ENCODE peak calls at places on chromosomes 7 and 10, in five cellular contexts. J, C, G, U and V are unnamed samples.

GRCh38 chr10:34558093-34558492 is 257.0 kb downstream of the PARD3 start:
- DNase-seq in G (no peak), C (no peak), U (no peak), J (no peak), V (no peak)

GRCh38 chr10:76899490-76899889 is 738.1 kb downstream of the KCNMA1 start:
- DNase-seq in C (no peak), J (no peak), U (peak), G (no peak), V (peak)

GRCh38 chr10:104267721-104268690 is 978 bp upstream of the GSTO2 start:
- DNase-seq in G (no peak), U (no peak), J (no peak), C (peak), V (peak)

GRCh38 chr7:77570330-77571011 is 33.4 kb downstream of the PTPN12 start:
- DNase-seq in C (peak), G (no peak), U (peak), J (no peak), V (peak)

GRCh38 chr10:28331821-28332220 is 29.0 kb upstream of the MPP7 start:
- DNase-seq in C (peak), U (peak), G (no peak), J (no peak), V (peak)

GRCh38 chr10:43878386-43878785 is 229.7 kb upstream of the ZNF32 start:
- DNase-seq in U (no peak), G (no peak), J (no peak), C (no peak), V (no peak)

GRCh38 chr10:28879875-28880381 is 202.6 kb downstream of the BAMBI start:
- DNase-seq in J (no peak), G (no peak), C (no peak), U (no peak), V (no peak)

GRCh38 chr7:99618726-99619125 is 2.0 kb downstream of the ZSCAN25 start:
- DNase-seq in J (peak), G (peak), C (no peak), U (peak), V (peak)

GRCh38 chr7:47714669-47715607 is 133.0 kb upstream of the TNS3 start:
- DNase-seq in U (no peak), J (no peak), C (no peak), G (no peak), V (no peak)

GRCh38 chr10:17617031-17617911 is at the start of gene HACD1:
- DNase-seq in C (peak), G (peak), J (peak), U (no peak), V (peak)

GRCh38 chr10:5944389-5945202 is 32.7 kb downstream of the IL15RA start:
- DNase-seq in C (peak), U (peak), J (peak), G (peak), V (peak)
- H3K4me3 ChIP-seq in C (no peak), U (peak), J (no peak), G (no peak), V (peak)

DNA sequence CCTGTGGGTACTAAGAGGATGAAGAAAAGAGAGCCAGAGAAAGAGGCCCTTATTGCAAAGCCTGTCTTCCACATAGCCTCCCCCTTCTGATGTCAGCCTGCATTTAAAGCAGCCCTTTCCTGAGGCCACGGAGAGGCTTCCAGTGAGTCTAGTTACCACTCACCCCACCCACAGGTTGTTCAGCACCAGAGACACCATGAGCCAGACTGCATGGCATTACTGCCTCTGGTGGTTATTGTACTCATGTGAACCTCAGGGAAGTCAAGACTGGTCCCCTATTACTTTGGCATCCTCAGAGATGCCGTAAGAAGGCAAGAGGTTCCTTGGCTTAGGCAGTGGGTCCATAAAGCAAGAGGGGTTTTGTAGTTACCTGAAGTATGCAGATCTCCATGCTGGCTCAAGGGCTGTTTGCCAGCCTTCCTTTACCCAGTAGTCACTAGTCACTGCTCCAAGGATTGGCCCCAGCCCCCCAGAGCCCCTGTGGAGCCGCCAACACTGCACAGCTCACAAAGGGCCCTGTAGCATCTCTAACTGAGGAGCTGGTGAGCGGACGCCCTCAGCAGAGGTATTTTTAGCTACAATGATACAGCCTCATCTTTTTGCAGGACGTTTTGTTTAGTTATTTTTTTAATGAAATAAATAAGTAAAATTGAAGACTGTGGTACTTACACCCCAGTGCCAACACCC is 20.7 kb downstream of the LRRC4 start:
- DNase-seq in G (no peak), U (no peak), J (no peak), C (no peak), V (no peak)
- TF ChIP-seq CTCF in G (no peak), U (peak), J (no peak), C (peak), V (peak)

GRCh38 chr7:1571261-1571650 is 1.4 kb upstream of the PSMG3 start:
- DNase-seq in J (peak), U (no peak), C (peak), G (no peak), V (peak)
- H3K4me3 ChIP-seq in J (peak), U (peak), C (peak), G (peak), V (peak)

DNA sequence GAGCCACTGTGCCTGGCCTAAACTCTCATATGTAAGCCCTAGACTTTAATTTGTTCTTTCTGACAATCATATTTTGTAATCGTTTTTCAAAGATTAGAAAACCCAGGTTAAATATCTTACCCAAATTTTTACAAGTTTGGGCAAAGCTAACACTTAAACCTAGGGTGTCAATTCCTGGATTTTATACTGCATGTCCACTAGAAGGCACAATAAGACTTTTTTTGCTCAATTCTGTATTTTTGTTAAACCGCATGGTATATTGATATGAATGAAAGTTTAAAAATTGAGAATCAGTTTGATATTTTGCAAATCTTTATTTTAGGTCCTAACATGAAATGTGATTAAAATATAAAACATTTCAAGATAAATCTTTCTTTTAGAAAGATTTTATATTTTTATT is 29.3 kb downstream of the DYNC2I1 start:
- DNase-seq in C (peak), U (no peak), J (no peak), G (peak), V (peak)
- TF ChIP-seq CTCF in C (peak), U (peak), J (peak), G (peak), V (peak)

DNA sequence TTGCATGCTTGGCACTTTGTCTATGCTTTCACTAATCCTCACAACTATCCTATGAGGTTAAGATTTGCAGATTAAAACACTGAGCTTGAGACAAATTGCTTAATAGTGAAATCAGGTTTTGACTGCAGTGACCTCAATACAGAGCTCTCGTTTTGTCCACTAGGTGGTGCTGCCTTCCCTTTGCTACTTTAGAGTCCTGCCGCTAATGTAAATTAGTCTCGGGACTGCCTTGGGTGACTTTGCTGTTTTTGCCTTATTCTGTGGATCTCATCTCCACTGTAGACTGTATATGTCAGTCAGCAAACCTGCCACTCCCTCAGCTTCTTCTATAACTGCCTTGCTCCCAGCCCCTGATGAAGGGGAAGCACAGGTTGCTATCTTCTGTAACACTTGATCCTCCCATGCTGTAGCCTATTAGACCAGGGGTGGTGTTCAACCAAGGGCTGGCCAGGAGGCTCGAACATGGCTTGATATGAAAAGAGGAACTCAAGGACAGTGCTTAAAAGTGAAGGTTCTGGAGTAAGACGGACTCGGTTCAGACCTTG is 26.0 kb downstream of the ASB4 start:
- DNase-seq in J (peak), G (peak), C (peak), U (peak), V (peak)
- H3K4me3 ChIP-seq in J (no peak), G (no peak), C (no peak), U (no peak), V (no peak)

DNA sequence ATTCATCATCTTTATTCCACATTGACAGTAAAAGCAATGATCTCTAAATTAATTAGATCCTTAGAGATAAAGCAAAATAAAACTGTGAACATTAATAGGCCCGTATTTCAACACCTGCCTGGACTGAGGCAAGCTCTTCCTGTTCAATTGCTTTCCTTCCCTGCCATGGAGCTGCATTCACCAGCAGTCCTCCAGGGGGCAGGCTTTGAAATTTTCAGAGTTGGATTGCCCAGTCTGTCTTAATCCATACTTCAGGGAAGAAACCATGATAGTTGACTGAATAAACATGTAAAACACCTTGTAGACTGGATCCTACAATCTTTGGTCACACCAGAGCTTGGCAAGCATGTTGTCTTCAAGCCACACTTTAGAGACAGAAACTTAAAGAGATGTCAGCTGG is 936.6 kb downstream of the NRG3 start:
- DNase-seq in G (no peak), U (no peak), J (no peak), C (peak), V (peak)
- TF ChIP-seq CTCF in G (no peak), U (peak), J (peak), C (peak), V (peak)

GRCh38 chr10:98030093-98030821 is at the start of gene CRTAC1:
- DNase-seq in J (no peak), C (no peak), G (peak), U (no peak), V (no peak)

GRCh38 chr10:98030991-98031431 is 590 bp upstream of the CRTAC1 start:
- DNase-seq in U (no peak), G (no peak), C (no peak), J (no peak), V (no peak)

GRCh38 chr10:98031440-98031839 is 1.0 kb upstream of the CRTAC1 start:
- DNase-seq in G (no peak), C (no peak), J (no peak), U (no peak), V (no peak)

GRCh38 chr10:98028168-98028770 is 2.2 kb downstream of the CRTAC1 start:
- DNase-seq in J (no peak), G (peak), C (peak), U (peak), V (peak)

GRCh38 chr10:98029149-98030092 is 1.0 kb downstream of the CRTAC1 start:
- DNase-seq in J (no peak), C (no peak), G (no peak), U (no peak), V (no peak)
- H3K4me3 ChIP-seq in J (no peak), C (no peak), G (peak), U (no peak), V (no peak)